ENCODE peak calls at places on chromosome X, in four cellular contexts. H is posterior cingulate gyrus, N is Kasumi-1, D is HCT116. O is an unnamed sample.

GRCh38 chrX:44344194-44344593 is 722 bp upstream of the EFHC2 start:
- DNase-seq in H (peak; percentile 74), N (peak; percentile 28), D (no peak), O (peak; percentile 81)

GRCh38 chrX:1493317-1493856 is 40.7 kb upstream of the ASMTL start:
- DNase-seq in H (no peak), N (no peak), D (no peak), O (no peak)

GRCh38 chrX:109732319-109732779 is 708 bp downstream of the ACSL4 start:
- DNase-seq in H (no peak), N (peak; percentile 48), D (no peak), O (no peak)

GRCh38 chrX:101395789-101396188 is 5.0 kb downstream of the RPL36A start:
- DNase-seq in H (no peak), N (peak; percentile 41), D (no peak), O (no peak)

GRCh38 chrX:17030580-17031285 is 84.3 kb downstream of the REPS2 start:
- DNase-seq in H (no peak), N (no peak), D (no peak), O (no peak)

GRCh38 chrX:153336128-153336894 is 2.4 kb downstream of the ZNF275 start:
- DNase-seq in H (no peak), N (no peak), D (no peak), O (no peak)

GRCh38 chrX:150099316-150099715 is 161.0 kb upstream of the EOLA2 start:
- DNase-seq in H (no peak), N (no peak), D (no peak), O (no peak)

GRCh38 chrX:105210258-105210657 is 10.2 kb downstream of the TEX13A start:
- DNase-seq in H (no peak), N (no peak), D (no peak), O (no peak)

GRCh38 chrX:139554367-139554766 is 23.8 kb downstream of the F9 start:
- DNase-seq in H (no peak), N (peak; percentile 19), D (no peak), O (no peak)

GRCh38 chrX:71367396-71367795 is 1.2 kb downstream of the TAF1 start:
- DNase-seq in H (no peak), N (no peak), D (no peak), O (no peak)

GRCh38 chrX:118181030-118181429 is 64.4 kb upstream of the KLHL13 start:
- DNase-seq in H (no peak), N (no peak), D (no peak), O (no peak)

GRCh38 chrX:11187001-11187400 is 75.9 kb downstream of the HCCS start:
- DNase-seq in H (no peak), N (no peak), D (no peak), O (no peak)

GRCh38 chrX:148940411-148940996 is 440.1 kb downstream of the AFF2 start:
- DNase-seq in H (no peak), N (peak; percentile 11), D (no peak), O (no peak)

GRCh38 chrX:45266456-45266855 is 65.8 kb upstream of the DIPK2B start:
- DNase-seq in H (no peak), N (no peak), D (no peak), O (no peak)

GRCh38 chrX:103376979-103377324 is 614 bp downstream of the BEX3 start:
- DNase-seq in H (no peak), N (no peak), D (no peak), O (no peak)

GRCh38 chrX:54049801-54050200 is 5.5 kb upstream of the PHF8 start:
- DNase-seq in H (no peak), N (no peak), D (no peak), O (no peak)

GRCh38 chrX:13081385-13082285 is 37.2 kb upstream of the FAM9C start:
- DNase-seq in H (no peak), N (peak; percentile 56), D (no peak), O (no peak)

GRCh38 chrX:68647156-68647957 is at the start of gene STARD8:
- DNase-seq in H (no peak), N (no peak), D (peak; percentile 32), O (peak; percentile 80)

GRCh38 chrX:47623540-47624027 is 3.9 kb upstream of the SYN1 start:
- DNase-seq in H (peak; percentile 94), N (peak; percentile 77), D (no peak), O (peak; percentile 84)

GRCh38 chrX:2829066-2829430 is 318 bp downstream of the GYG2 start:
- DNase-seq in H (no peak), N (no peak), D (no peak), O (no peak)

GRCh38 chrX:104318330-104319009 is 63.7 kb upstream of the ESX1 start:
- DNase-seq in H (no peak), N (no peak), D (peak; percentile 43), O (no peak)

GRCh38 chrX:1658083-1658463 is 43.2 kb downstream of the ASMT start:
- DNase-seq in H (no peak), N (no peak), D (no peak), O (peak; percentile 31)

GRCh38 chrX:45714864-45715263 is 514.2 kb upstream of the DIPK2B start:
- DNase-seq in H (no peak), N (no peak), D (peak; percentile 82), O (no peak)

GRCh38 chrX:33171071-33171470 is 40.3 kb downstream of the DMD start:
- DNase-seq in H (no peak), N (peak; percentile 48), D (no peak), O (no peak)